ENCODE peak calls at places on chromosomes 5 and 9, in seven cellular contexts. M, X, A, L, U, T and P are unnamed samples. For H3K4me1, the result is how much of the 10 kb centered on the place peaks cover.

GRCh38 chr5:41157272-41157671 is 56.1 kb downstream of the C6 start:
- DNase-seq in M (no peak), X (no peak), A (no peak), L (no peak), U (no peak), T (no peak), P (no peak)

GRCh38 chr9:31744589-31744988 is 639.9 kb upstream of the ACO1 start:
- DNase-seq in M (no peak), X (no peak), A (no peak), L (no peak), U (no peak), T (no peak), P (no peak)

GRCh38 chr9:81549500-81550206 is 139.7 kb downstream of the TLE1 start:
- DNase-seq in M (no peak), X (no peak), A (no peak), L (no peak), U (peak), T (no peak), P (no peak)

GRCh38 chr9:72728031-72728770 is 206.8 kb downstream of the TMC1 start:
- DNase-seq in M (no peak), X (no peak), A (no peak), L (no peak), U (no peak), T (no peak), P (no peak)

GRCh38 chr9:84697494-84698114 is 28.1 kb downstream of the NTRK2 start:
- DNase-seq in M (peak), X (peak), A (peak), L (peak), U (peak), T (peak), P (peak)

GRCh38 chr9:28976684-28977083 is 1403.4 kb upstream of the C9orf72 start:
- DNase-seq in M (no peak), X (no peak), A (no peak), L (no peak), U (no peak), T (no peak), P (no peak)

GRCh38 chr9:89502038-89502601 is 4.2 kb upstream of the SEMA4D start:
- DNase-seq in M (no peak), X (no peak), A (no peak), L (no peak), U (no peak), T (peak), P (no peak)

GRCh38 chr5:154375331-154376008 is 70.3 kb upstream of the SAP30L start:
- DNase-seq in M (no peak), X (no peak), A (no peak), L (no peak), U (no peak), T (no peak), P (no peak)

GRCh38 chr5:151156732-151157402 is 712 bp downstream of the ANXA6 start:
- DNase-seq in M (no peak), X (no peak), A (no peak), L (no peak), U (peak), T (peak), P (peak)

GRCh38 chr9:127494304-127494702 is 43.0 kb downstream of the LRSAM1 start:
- DNase-seq in M (no peak), X (no peak), A (no peak), L (no peak), U (no peak), T (no peak), P (no peak)

GRCh38 chr5:20974423-20974822 is 986.4 kb upstream of the CDH18 start:
- DNase-seq in M (no peak), X (no peak), A (no peak), L (no peak), U (no peak), T (no peak), P (no peak)

GRCh38 chr5:38060354-38060753 is 198.0 kb upstream of the EGFLAM start:
- DNase-seq in M (no peak), X (no peak), A (no peak), L (no peak), U (no peak), T (no peak), P (no peak)

GRCh38 chr5:107887181-107887580 is 216.4 kb upstream of the EFNA5 start:
- DNase-seq in M (no peak), X (no peak), A (no peak), L (no peak), U (no peak), T (no peak), P (no peak)

GRCh38 chr5:79617539-79617938 is 5.3 kb downstream of the TENT2 start:
- DNase-seq in M (no peak), X (no peak), A (no peak), L (no peak), U (no peak), T (no peak), P (no peak)

GRCh38 chr9:121735792-121736130 is 84.3 kb downstream of the DAB2IP start:
- DNase-seq in M (no peak), X (no peak), A (no peak), L (no peak), U (no peak), T (no peak), P (no peak)

GRCh38 chr9:133107961-133108793 is 12.9 kb downstream of the RALGDS start:
- DNase-seq in M (peak), X (peak), A (no peak), L (peak), U (no peak), T (no peak), P (peak)

GRCh38 chr9:86549434-86549833 is 195.2 kb upstream of the TUT7 start:
- DNase-seq in M (no peak), X (no peak), A (no peak), L (no peak), U (no peak), T (no peak), P (no peak)

GRCh38 chr9:75148551-75148950 is 60.2 kb downstream of the OSTF1 start:
- DNase-seq in M (no peak), X (no peak), A (no peak), L (no peak), U (no peak), T (peak), P (no peak)

GRCh38 chr9:93653762-93654161 is 77.4 kb downstream of the PHF2 start:
- DNase-seq in M (peak), X (peak), A (no peak), L (no peak), U (no peak), T (no peak), P (peak)

GRCh38 chr9:82489579-82489915 is 501.0 kb downstream of the SPATA31D1 start:
- DNase-seq in M (no peak), X (no peak), A (no peak), L (no peak), U (no peak), T (no peak), P (no peak)

GRCh38 chr9:20788526-20789421 is 104.7 kb downstream of the FOCAD start:
- DNase-seq in M (no peak), X (no peak), A (no peak), L (no peak), U (no peak), T (no peak), P (no peak)

GRCh38 chr9:64773491-64773931 is 511.5 kb downstream of the FOXD4L5 start:
- DNase-seq in M (no peak), X (peak), A (no peak), L (no peak), U (no peak), T (peak), P (no peak)

GRCh38 chr9:86424246-86424891 is 70.2 kb upstream of the TUT7 start:
- DNase-seq in M (no peak), X (no peak), A (no peak), L (no peak), U (no peak), T (no peak), P (no peak)

GRCh38 chr5:11619339-11620028 is 284.8 kb downstream of the CTNND2 start:
- DNase-seq in M (no peak), X (no peak), A (no peak), L (no peak), U (peak), T (no peak), P (no peak)

GRCh38 chr5:133873936-133874585 is 94.4 kb downstream of the C5orf15 start:
- DNase-seq in M (no peak), X (no peak), A (no peak), L (no peak), U (no peak), T (no peak), P (no peak)

GRCh38 chr5:177539411-177539810 is 15.0 kb downstream of the FAM193B start:
- DNase-seq in M (no peak), X (no peak), A (no peak), L (no peak), U (no peak), T (no peak), P (no peak)

GRCh38 chr5:59724482-59725392 is 168.8 kb downstream of the PDE4D start:
- DNase-seq in M (no peak), X (no peak), A (peak), L (no peak), U (peak), T (peak), P (no peak)

GRCh38 chr9:8188720-8189407 is 389.3 kb upstream of the DMAC1 start:
- DNase-seq in M (no peak), X (no peak), A (no peak), L (no peak), U (no peak), T (no peak), P (no peak)

GRCh38 chr5:30392897-30393296 is 800.6 kb upstream of the CDH6 start:
- DNase-seq in M (no peak), X (no peak), A (no peak), L (no peak), U (no peak), T (no peak), P (no peak)

GRCh38 chr5:160555836-160556660 is 134.4 kb downstream of the PTTG1 start:
- DNase-seq in M (no peak), X (no peak), A (no peak), L (no peak), U (peak), T (no peak), P (no peak)

GRCh38 chr5:176624916-176625315 is 5.4 kb downstream of the SNCB start:
- DNase-seq in M (no peak), X (no peak), A (no peak), L (no peak), U (no peak), T (no peak), P (no peak)

GRCh38 chr9:124215551-124215910 is 42.2 kb upstream of the NEK6 start:
- DNase-seq in M (no peak), X (no peak), A (no peak), L (no peak), U (no peak), T (no peak), P (no peak)
- H3K4me1 ChIP-seq in M (under half), X (under half), A (under half), L (under half), U (under half), T (half or more), P (under half)

GRCh38 chr5:81195334-81195929 is 37.7 kb upstream of the CKMT2 start:
- DNase-seq in M (no peak), X (no peak), A (no peak), L (no peak), U (no peak), T (no peak), P (no peak)
- H3K4me3 ChIP-seq in M (no peak), X (no peak), A (no peak), L (no peak), U (no peak), T (no peak), P (peak)

GRCh38 chr9:70389642-70390266 is 24.7 kb downstream of the KLF9 start:
- DNase-seq in M (no peak), X (no peak), A (no peak), L (no peak), U (peak), T (no peak), P (peak)

GRCh38 chr9:70392189-70392588 is 22.3 kb downstream of the KLF9 start:
- DNase-seq in M (no peak), X (no peak), A (no peak), L (no peak), U (no peak), T (no peak), P (no peak)

GRCh38 chr9:70392850-70393249 is 21.6 kb downstream of the KLF9 start:
- DNase-seq in M (no peak), X (no peak), A (no peak), L (no peak), U (no peak), T (no peak), P (no peak)

GRCh38 chr9:70389188-70389587 is 25.3 kb downstream of the KLF9 start:
- DNase-seq in M (no peak), X (no peak), A (no peak), L (no peak), U (no peak), T (no peak), P (no peak)

DNA sequence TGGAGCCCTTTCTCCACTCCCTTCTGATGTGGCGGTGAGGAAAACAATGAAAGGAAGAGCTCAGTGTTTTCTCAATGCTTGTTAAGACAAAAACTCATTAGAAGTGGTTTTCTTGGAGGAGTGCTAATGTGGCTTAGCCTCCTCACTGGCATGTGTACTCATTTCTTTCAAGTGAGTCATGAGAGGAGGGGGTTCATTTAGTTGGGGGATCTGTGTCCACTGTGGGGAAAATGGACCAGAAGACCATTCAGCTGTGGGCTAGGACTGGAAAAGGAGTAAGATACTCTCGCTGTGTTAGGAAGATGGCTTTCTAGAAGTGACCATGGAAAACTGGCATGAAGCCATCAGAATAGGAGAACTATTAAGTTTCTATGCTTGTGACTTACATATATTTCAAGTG is 23.5 kb downstream of the KLF9 start:
- DNase-seq in M (no peak), X (no peak), A (no peak), L (no peak), U (no peak), T (no peak), P (no peak)
- H3K4me1 ChIP-seq in M (under half), X (under half), A (under half), L (half or more), U (under half), T (under half), P (half or more)

GRCh38 chr5:170252109-170252508 is 19.3 kb downstream of the C5orf58 start:
- DNase-seq in M (no peak), X (no peak), A (no peak), L (no peak), U (no peak), T (no peak), P (no peak)

GRCh38 chr5:170250810-170251317 is 18.1 kb downstream of the C5orf58 start:
- DNase-seq in M (no peak), X (no peak), A (no peak), L (no peak), U (no peak), T (no peak), P (no peak)

GRCh38 chr5:170251462-170251861 is 18.7 kb downstream of the C5orf58 start:
- DNase-seq in M (no peak), X (no peak), A (no peak), L (no peak), U (no peak), T (no peak), P (no peak)

GRCh38 chr5:170254056-170254455 is 21.3 kb downstream of the C5orf58 start:
- DNase-seq in M (no peak), X (no peak), A (no peak), L (no peak), U (no peak), T (peak), P (no peak)

DNA sequence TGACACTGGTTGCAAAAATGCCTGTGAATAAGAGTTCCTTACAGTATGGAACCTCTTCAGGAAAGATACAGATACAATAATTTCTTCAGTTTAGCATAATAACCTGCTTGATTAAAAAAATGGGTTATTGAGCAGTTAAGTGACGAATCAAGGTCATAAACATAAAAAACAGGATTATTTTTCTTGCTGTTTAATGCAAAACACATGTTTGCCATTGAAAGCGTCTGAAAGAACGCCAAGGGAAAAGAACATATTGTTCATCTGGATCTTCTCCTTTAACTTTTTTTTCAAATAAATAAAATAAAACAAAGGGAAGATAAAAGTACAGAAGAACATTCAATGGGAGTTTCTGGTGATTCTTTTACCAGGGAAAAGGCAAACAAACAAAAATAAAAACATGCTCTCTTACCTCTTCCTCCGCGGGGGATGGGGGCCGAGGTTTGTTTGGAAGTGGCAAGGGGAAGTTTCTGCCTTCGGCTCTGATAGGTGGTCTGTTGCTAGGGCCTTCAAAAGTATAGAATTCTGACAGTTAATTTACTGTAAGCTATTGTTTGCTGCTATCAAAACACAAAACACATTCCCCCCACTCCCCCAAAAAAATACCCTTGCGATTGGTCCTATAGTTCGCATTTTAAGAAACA is 20.0 kb downstream of the C5orf58 start:
- DNase-seq in M (no peak), X (no peak), A (no peak), L (no peak), U (no peak), T (no peak), P (no peak)
- H3K4me3 ChIP-seq in M (no peak), X (no peak), A (no peak), L (no peak), U (no peak), T (no peak), P (no peak)

GRCh38 chr9:129177791-129178578 is at the start of gene IER5L:
- DNase-seq in M (peak), X (peak), A (peak), L (peak), U (peak), T (peak), P (peak)
- H3K4me1 ChIP-seq in M (under half), X (under half), A (half or more), L (under half), U (under half), T (under half), P (under half)